ENCODE peak calls at places on chromosomes 5 and 9, in four cellular contexts. One of them, this sample, is unnamed.

GRCh38 chr5:176535655-176536131 is 1.5 kb downstream of the RNF44 start:
- DNase-seq in AG04450: no peak
- DNase-seq in mammary epithelial cell: no peak
- DNase-seq in sciatic nerve: no peak
- DNase-seq in this sample: no peak

GRCh38 chr9:982660-983240 is 6.3 kb downstream of the DMRT3 start:
- DNase-seq in mammary epithelial cell: no peak
- DNase-seq in AG04450: no peak
- DNase-seq in sciatic nerve: no peak
- DNase-seq in this sample: no peak

GRCh38 chr5:17069995-17070405 is 133.9 kb upstream of the MYO10 start:
- DNase-seq in mammary epithelial cell: peak; percentile 50
- DNase-seq in sciatic nerve: no peak
- DNase-seq in AG04450: no peak
- DNase-seq in this sample: no peak

GRCh38 chr9:23483566-23483965 is 342.5 kb downstream of the ELAVL2 start:
- DNase-seq in AG04450: no peak
- DNase-seq in sciatic nerve: no peak
- DNase-seq in mammary epithelial cell: no peak
- DNase-seq in this sample: no peak

GRCh38 chr5:26121343-26121742 is 917.0 kb downstream of the CDH9 start:
- DNase-seq in mammary epithelial cell: no peak
- DNase-seq in AG04450: no peak
- DNase-seq in sciatic nerve: no peak
- DNase-seq in this sample: no peak

GRCh38 chr5:72209515-72210115 is 102.3 kb downstream of the MAP1B start:
- DNase-seq in AG04450: no peak
- DNase-seq in sciatic nerve: no peak
- DNase-seq in mammary epithelial cell: peak; percentile 61
- DNase-seq in this sample: no peak

GRCh38 chr5:175523292-175523691 is 44.9 kb downstream of the SFXN1 start:
- DNase-seq in AG04450: no peak
- DNase-seq in mammary epithelial cell: no peak
- DNase-seq in sciatic nerve: no peak
- DNase-seq in this sample: no peak

GRCh38 chr5:150043657-150044333 is 42.6 kb downstream of the CSF1R start:
- DNase-seq in mammary epithelial cell: no peak
- DNase-seq in sciatic nerve: no peak
- DNase-seq in AG04450: no peak
- DNase-seq in this sample: no peak

GRCh38 chr9:78510035-78510434 is 213.1 kb downstream of the PSAT1 start:
- DNase-seq in mammary epithelial cell: no peak
- DNase-seq in sciatic nerve: no peak
- DNase-seq in AG04450: no peak
- DNase-seq in this sample: no peak

GRCh38 chr9:110752766-110753165 is 84.2 kb downstream of the MUSK start:
- DNase-seq in mammary epithelial cell: peak; percentile 95
- DNase-seq in AG04450: peak; percentile 83
- DNase-seq in sciatic nerve: no peak
- DNase-seq in this sample: no peak

GRCh38 chr5:65480306-65480865 is 1.3 kb downstream of the ADAMTS6 start:
- DNase-seq in sciatic nerve: peak; percentile 83
- DNase-seq in AG04450: peak; percentile 83
- DNase-seq in mammary epithelial cell: peak; percentile 67
- DNase-seq in this sample: no peak

GRCh38 chr9:31519826-31520225 is 864.6 kb upstream of the ACO1 start:
- DNase-seq in sciatic nerve: no peak
- DNase-seq in AG04450: no peak
- DNase-seq in mammary epithelial cell: no peak
- DNase-seq in this sample: no peak

GRCh38 chr5:76082790-76083554 is at the start of gene SV2C:
- DNase-seq in mammary epithelial cell: peak; percentile 21
- DNase-seq in AG04450: no peak
- DNase-seq in sciatic nerve: no peak
- DNase-seq in this sample: no peak

GRCh38 chr9:34437006-34437925 is 21.1 kb downstream of the FAM219A start:
- DNase-seq in sciatic nerve: no peak
- DNase-seq in AG04450: no peak
- DNase-seq in mammary epithelial cell: peak; percentile 61
- DNase-seq in this sample: no peak

GRCh38 chr5:74766348-74766886 is 500 bp downstream of the GFM2 start:
- DNase-seq in AG04450: no peak
- DNase-seq in sciatic nerve: no peak
- DNase-seq in mammary epithelial cell: peak; percentile 34
- DNase-seq in this sample: no peak

This sample was measured in left lung.